ENCODE peak calls at places on chromosomes 3 and 15, in five cellular contexts. One of them, this sample, is unnamed.

GRCh38 chr15:100592898-100593297 is 9.1 kb downstream of the LINS1 start:
- DNase-seq in fibroblast of lung: no peak
- DNase-seq in T-helper 17 cell: no peak
- DNase-seq in HFF-Myc: no peak
- DNase-seq in stimulated activated CD4-positive, alpha-beta T cell treated with anti-CD3 and anti-CD28 coated beads, TNF-alpha, amount 100 ng/mL, for 1 hour: no peak
- DNase-seq in this sample: no peak

GRCh38 chr3:45994661-45995369 is 809 bp downstream of the FYCO1 start:
- DNase-seq in HFF-Myc: no peak
- DNase-seq in fibroblast of lung: no peak
- DNase-seq in stimulated activated CD4-positive, alpha-beta T cell treated with anti-CD3 and anti-CD28 coated beads, TNF-alpha, amount 100 ng/mL, for 1 hour: peak; percentile 3
- DNase-seq in T-helper 17 cell: no peak
- DNase-seq in this sample: no peak

GRCh38 chr15:42932833-42933515 is 12.4 kb upstream of the TTBK2 start:
- DNase-seq in stimulated activated CD4-positive, alpha-beta T cell treated with anti-CD3 and anti-CD28 coated beads, TNF-alpha, amount 100 ng/mL, for 1 hour: no peak
- DNase-seq in fibroblast of lung: no peak
- DNase-seq in T-helper 17 cell: no peak
- DNase-seq in HFF-Myc: no peak
- DNase-seq in this sample: no peak

GRCh38 chr15:80550910-80551265 is 144.2 kb upstream of the ABHD17C start:
- DNase-seq in stimulated activated CD4-positive, alpha-beta T cell treated with anti-CD3 and anti-CD28 coated beads, TNF-alpha, amount 100 ng/mL, for 1 hour: no peak
- DNase-seq in HFF-Myc: peak; percentile 45
- DNase-seq in fibroblast of lung: peak; percentile 59
- DNase-seq in T-helper 17 cell: no peak
- DNase-seq in this sample: no peak

GRCh38 chr15:88090406-88091085 is 166.0 kb downstream of the NTRK3 start:
- DNase-seq in T-helper 17 cell: no peak
- DNase-seq in fibroblast of lung: no peak
- DNase-seq in stimulated activated CD4-positive, alpha-beta T cell treated with anti-CD3 and anti-CD28 coated beads, TNF-alpha, amount 100 ng/mL, for 1 hour: no peak
- DNase-seq in HFF-Myc: no peak
- DNase-seq in this sample: no peak

GRCh38 chr3:98367464-98368246 is 14.0 kb downstream of the OR5K4 start:
- DNase-seq in stimulated activated CD4-positive, alpha-beta T cell treated with anti-CD3 and anti-CD28 coated beads, TNF-alpha, amount 100 ng/mL, for 1 hour: no peak
- DNase-seq in HFF-Myc: no peak
- DNase-seq in T-helper 17 cell: no peak
- DNase-seq in fibroblast of lung: no peak
- DNase-seq in this sample: no peak

GRCh38 chr3:14246414-14246813 is 67.8 kb downstream of the LSM3 start:
- DNase-seq in stimulated activated CD4-positive, alpha-beta T cell treated with anti-CD3 and anti-CD28 coated beads, TNF-alpha, amount 100 ng/mL, for 1 hour: no peak
- DNase-seq in fibroblast of lung: no peak
- DNase-seq in T-helper 17 cell: no peak
- DNase-seq in HFF-Myc: no peak
- DNase-seq in this sample: no peak

GRCh38 chr3:99477650-99478049 is 160.7 kb upstream of the COL8A1 start:
- DNase-seq in T-helper 17 cell: no peak
- DNase-seq in stimulated activated CD4-positive, alpha-beta T cell treated with anti-CD3 and anti-CD28 coated beads, TNF-alpha, amount 100 ng/mL, for 1 hour: no peak
- DNase-seq in HFF-Myc: no peak
- DNase-seq in fibroblast of lung: peak; percentile 4
- DNase-seq in this sample: no peak

GRCh38 chr3:141392416-141392815 is 24.1 kb downstream of the ZBTB38 start:
- DNase-seq in stimulated activated CD4-positive, alpha-beta T cell treated with anti-CD3 and anti-CD28 coated beads, TNF-alpha, amount 100 ng/mL, for 1 hour: no peak
- DNase-seq in HFF-Myc: no peak
- DNase-seq in fibroblast of lung: no peak
- DNase-seq in T-helper 17 cell: no peak
- DNase-seq in this sample: no peak

GRCh38 chr15:73866481-73866880 is 6.9 kb upstream of the TBC1D21 start:
- DNase-seq in HFF-Myc: no peak
- DNase-seq in T-helper 17 cell: no peak
- DNase-seq in fibroblast of lung: no peak
- DNase-seq in stimulated activated CD4-positive, alpha-beta T cell treated with anti-CD3 and anti-CD28 coated beads, TNF-alpha, amount 100 ng/mL, for 1 hour: no peak
- DNase-seq in this sample: no peak

GRCh38 chr15:34684351-34684750 is 70.4 kb downstream of the GJD2 start:
- DNase-seq in fibroblast of lung: no peak
- DNase-seq in stimulated activated CD4-positive, alpha-beta T cell treated with anti-CD3 and anti-CD28 coated beads, TNF-alpha, amount 100 ng/mL, for 1 hour: no peak
- DNase-seq in HFF-Myc: no peak
- DNase-seq in T-helper 17 cell: no peak
- DNase-seq in this sample: no peak

GRCh38 chr15:73226064-73226463 is 142.7 kb downstream of the HCN4 start:
- DNase-seq in HFF-Myc: no peak
- DNase-seq in fibroblast of lung: no peak
- DNase-seq in stimulated activated CD4-positive, alpha-beta T cell treated with anti-CD3 and anti-CD28 coated beads, TNF-alpha, amount 100 ng/mL, for 1 hour: no peak
- DNase-seq in T-helper 17 cell: no peak
- DNase-seq in this sample: no peak

GRCh38 chr3:52934626-52935530 is 37.5 kb upstream of the STIMATE start:
- DNase-seq in HFF-Myc: peak; percentile 26
- DNase-seq in fibroblast of lung: peak; percentile 67
- DNase-seq in stimulated activated CD4-positive, alpha-beta T cell treated with anti-CD3 and anti-CD28 coated beads, TNF-alpha, amount 100 ng/mL, for 1 hour: peak; percentile 21
- DNase-seq in T-helper 17 cell: peak; percentile 13
- DNase-seq in this sample: peak; percentile 82

GRCh38 chr3:127985655-127986225 is 66.5 kb upstream of the SEC61A1 start:
- DNase-seq in stimulated activated CD4-positive, alpha-beta T cell treated with anti-CD3 and anti-CD28 coated beads, TNF-alpha, amount 100 ng/mL, for 1 hour: no peak
- DNase-seq in T-helper 17 cell: no peak
- DNase-seq in HFF-Myc: no peak
- DNase-seq in fibroblast of lung: no peak
- DNase-seq in this sample: no peak

GRCh38 chr15:32028921-32029320 is 1.4 kb upstream of the CHRNA7 start:
- DNase-seq in stimulated activated CD4-positive, alpha-beta T cell treated with anti-CD3 and anti-CD28 coated beads, TNF-alpha, amount 100 ng/mL, for 1 hour: no peak
- DNase-seq in HFF-Myc: no peak
- DNase-seq in T-helper 17 cell: no peak
- DNase-seq in fibroblast of lung: no peak
- DNase-seq in this sample: no peak

GRCh38 chr3:47003461-47004368 is 24.2 kb downstream of the NBEAL2 start:
- DNase-seq in stimulated activated CD4-positive, alpha-beta T cell treated with anti-CD3 and anti-CD28 coated beads, TNF-alpha, amount 100 ng/mL, for 1 hour: no peak
- DNase-seq in HFF-Myc: no peak
- DNase-seq in T-helper 17 cell: no peak
- DNase-seq in fibroblast of lung: no peak
- DNase-seq in this sample: no peak

GRCh38 chr15:29535952-29536351 is 266.3 kb upstream of the NSMCE3 start:
- DNase-seq in stimulated activated CD4-positive, alpha-beta T cell treated with anti-CD3 and anti-CD28 coated beads, TNF-alpha, amount 100 ng/mL, for 1 hour: no peak
- DNase-seq in HFF-Myc: no peak
- DNase-seq in fibroblast of lung: no peak
- DNase-seq in T-helper 17 cell: no peak
- DNase-seq in this sample: no peak

GRCh38 chr3:194298331-194299227 is 52.5 kb downstream of the CPN2 start:
- DNase-seq in stimulated activated CD4-positive, alpha-beta T cell treated with anti-CD3 and anti-CD28 coated beads, TNF-alpha, amount 100 ng/mL, for 1 hour: no peak
- DNase-seq in HFF-Myc: no peak
- DNase-seq in fibroblast of lung: no peak
- DNase-seq in T-helper 17 cell: no peak
- DNase-seq in this sample: no peak

GRCh38 chr3:185318136-185318535 is 44.8 kb upstream of the MAP3K13 start:
- DNase-seq in stimulated activated CD4-positive, alpha-beta T cell treated with anti-CD3 and anti-CD28 coated beads, TNF-alpha, amount 100 ng/mL, for 1 hour: no peak
- DNase-seq in T-helper 17 cell: no peak
- DNase-seq in HFF-Myc: no peak
- DNase-seq in fibroblast of lung: no peak
- DNase-seq in this sample: no peak

GRCh38 chr15:91948001-91948608 is 94.6 kb downstream of the SLCO3A1 start:
- DNase-seq in fibroblast of lung: peak; percentile 16
- DNase-seq in T-helper 17 cell: no peak
- DNase-seq in stimulated activated CD4-positive, alpha-beta T cell treated with anti-CD3 and anti-CD28 coated beads, TNF-alpha, amount 100 ng/mL, for 1 hour: no peak
- DNase-seq in HFF-Myc: no peak
- DNase-seq in this sample: no peak

GRCh38 chr3:30470566-30470965 is 135.8 kb upstream of the TGFBR2 start:
- DNase-seq in fibroblast of lung: no peak
- DNase-seq in HFF-Myc: no peak
- DNase-seq in stimulated activated CD4-positive, alpha-beta T cell treated with anti-CD3 and anti-CD28 coated beads, TNF-alpha, amount 100 ng/mL, for 1 hour: no peak
- DNase-seq in T-helper 17 cell: no peak
- DNase-seq in this sample: peak; percentile 37

GRCh38 chr15:28274635-28275034 is 47.3 kb downstream of the HERC2 start:
- DNase-seq in T-helper 17 cell: no peak
- DNase-seq in fibroblast of lung: no peak
- DNase-seq in stimulated activated CD4-positive, alpha-beta T cell treated with anti-CD3 and anti-CD28 coated beads, TNF-alpha, amount 100 ng/mL, for 1 hour: no peak
- DNase-seq in HFF-Myc: no peak
- DNase-seq in this sample: no peak

This sample was measured in AG08395.